ENCODE peak calls at places on chromosomes 7 and 10, in six cellular contexts. U is upper lobe of left lung, M is iris pigment epithelial cell, K is NCI-H1092 treated with DMSO at 0.1 percent for 48 hours, O is ELR, R is GM20000. I is an unnamed sample.

GRCh38 chr10:112429654-112430230 is 17.0 kb downstream of the ZDHHC6 start:
- DNase-seq in U (no peak), M (no peak), K (no peak), O (no peak), R (no peak), I (no peak)

GRCh38 chr10:930415-931325 is 835 bp downstream of the LARP4B start:
- DNase-seq in U (peak; percentile 65), M (peak; percentile 45), K (no peak), O (peak; percentile 75), R (peak; percentile 38), I (peak; percentile 62)

GRCh38 chr7:51430480-51431086 is 114.0 kb upstream of the COBL start:
- DNase-seq in U (no peak), M (peak; percentile 31), K (peak; percentile 66), O (peak; percentile 42), R (peak; percentile 56), I (peak; percentile 63)

GRCh38 chr10:80658068-80658467 is 120.4 kb downstream of the SH2D4B start:
- DNase-seq in U (no peak), M (no peak), K (no peak), O (no peak), R (no peak), I (no peak)

GRCh38 chr7:19117870-19118608 is 603 bp upstream of the TWIST1 start:
- DNase-seq in U (no peak), M (peak; percentile 57), K (peak; percentile 15), O (peak; percentile 59), R (no peak), I (peak; percentile 92)

GRCh38 chr10:6151087-6151977 is 51.4 kb upstream of the PFKFB3 start:
- DNase-seq in U (peak; percentile 85), M (peak; percentile 76), K (no peak), O (peak; percentile 68), R (peak; percentile 80), I (peak; percentile 96)

GRCh38 chr7:129160161-129160911 is 15.8 kb downstream of the TSPAN33 start:
- DNase-seq in U (no peak), M (no peak), K (peak; percentile 36), O (no peak), R (no peak), I (peak; percentile 11)

GRCh38 chr10:70769121-70769520 is 16.1 kb downstream of the TBATA start:
- DNase-seq in U (no peak), M (no peak), K (no peak), O (no peak), R (no peak), I (no peak)

GRCh38 chr10:1366811-1367425 is 310.7 kb downstream of the WDR37 start:
- DNase-seq in U (no peak), M (no peak), K (no peak), O (no peak), R (peak; percentile 8), I (no peak)

I was measured in osteoblast.